ENCODE peak calls at places on chromosomes 2 and 18, in eight cellular contexts. D, P, O, X, F, N, B and E are unnamed samples. For H3K27me3, the result is how much of the 10 kb centered on the place peaks cover.

GRCh38 chr18:23063502-23063901 is 71.8 kb upstream of the CABLES1 start:
- DNase-seq in D (no peak), P (no peak), O (no peak), X (no peak), F (no peak), N (no peak), B (no peak), E (no peak)

GRCh38 chr2:162184796-162185195 is 32.7 kb upstream of the GCG start:
- DNase-seq in D (no peak), P (no peak), O (no peak), X (no peak), F (no peak), N (no peak), B (no peak), E (no peak)

GRCh38 chr2:229445013-229445412 is 173.9 kb upstream of the PID1 start:
- DNase-seq in D (peak), P (no peak), O (peak), X (peak), F (no peak), N (no peak), B (no peak), E (no peak)

GRCh38 chr2:218229239-218229638 is 12.2 kb downstream of the ARPC2 start:
- DNase-seq in D (no peak), P (no peak), O (no peak), X (peak), F (peak), N (no peak), B (peak), E (no peak)

GRCh38 chr2:193776988-193777387 is 1582.3 kb upstream of the TMEFF2 start:
- DNase-seq in D (no peak), P (no peak), O (no peak), X (no peak), F (no peak), N (no peak), B (no peak), E (no peak)

GRCh38 chr18:13453714-13454113 is 235.2 kb downstream of the LDLRAD4 start:
- DNase-seq in D (peak), P (no peak), O (no peak), X (no peak), F (no peak), N (no peak), B (no peak), E (no peak)

GRCh38 chr18:48872234-48873145 is 78.3 kb downstream of the SMAD7 start:
- DNase-seq in D (no peak), P (no peak), O (no peak), X (no peak), F (no peak), N (no peak), B (no peak), E (no peak)

GRCh38 chr2:192123847-192124246 is 70.9 kb downstream of the TMEFF2 start:
- DNase-seq in D (no peak), P (no peak), O (no peak), X (no peak), F (no peak), N (no peak), B (no peak), E (no peak)

GRCh38 chr2:172540421-172540820 is 15.5 kb upstream of the PDK1 start:
- DNase-seq in D (no peak), P (no peak), O (no peak), X (no peak), F (no peak), N (no peak), B (no peak), E (no peak)

GRCh38 chr2:218716070-218716469 is 5.4 kb downstream of the TTLL4 start:
- DNase-seq in D (no peak), P (no peak), O (no peak), X (no peak), F (no peak), N (no peak), B (no peak), E (no peak)

GRCh38 chr18:907171-907879 is 2.7 kb downstream of the ADCYAP1 start:
- DNase-seq in D (no peak), P (peak), O (no peak), X (no peak), F (peak), N (no peak), B (no peak), E (no peak)

GRCh38 chr2:40606862-40607261 is 155.0 kb upstream of the SLC8A1 start:
- DNase-seq in D (no peak), P (no peak), O (no peak), X (no peak), F (no peak), N (no peak), B (no peak), E (no peak)

GRCh38 chr2:81670885-81671284 is 1366.3 kb upstream of the LRRTM1 start:
- DNase-seq in D (no peak), P (no peak), O (no peak), X (no peak), F (no peak), N (no peak), B (no peak), E (no peak)

GRCh38 chr2:63053889-63054725 is 3.5 kb downstream of the OTX1 start:
- DNase-seq in D (no peak), P (peak), O (peak), X (peak), F (peak), N (no peak), B (peak), E (peak)

GRCh38 chr2:111072220-111072871 is 48.4 kb upstream of the BCL2L11 start:
- DNase-seq in D (no peak), P (no peak), O (no peak), X (peak), F (no peak), N (no peak), B (no peak), E (no peak)

GRCh38 chr18:56076735-56077134 is 488.7 kb upstream of the TCF4 start:
- DNase-seq in D (no peak), P (no peak), O (no peak), X (peak), F (no peak), N (no peak), B (no peak), E (no peak)

GRCh38 chr2:234989183-234989701 is 37.4 kb downstream of the SH3BP4 start:
- DNase-seq in D (peak), P (no peak), O (peak), X (no peak), F (no peak), N (no peak), B (no peak), E (peak)

GRCh38 chr2:26025509-26025908 is 8.4 kb upstream of the RAB10 start:
- DNase-seq in D (no peak), P (no peak), O (no peak), X (no peak), F (no peak), N (no peak), B (no peak), E (no peak)

GRCh38 chr18:64202229-64202835 is 53.4 kb upstream of the LINC00305 start:
- DNase-seq in D (no peak), P (no peak), O (no peak), X (peak), F (no peak), N (no peak), B (no peak), E (no peak)

GRCh38 chr18:75211002-75211621 is 515 bp downstream of the TSHZ1 start:
- DNase-seq in D (no peak), P (peak), O (peak), X (no peak), F (peak), N (no peak), B (peak), E (peak)

GRCh38 chr2:221572821-221573429 is 821 bp upstream of the EPHA4 start:
- DNase-seq in D (peak), P (peak), O (peak), X (peak), F (no peak), N (peak), B (peak), E (peak)

GRCh38 chr2:238235856-238236255 is 4.0 kb downstream of the HES6 start:
- DNase-seq in D (no peak), P (no peak), O (no peak), X (no peak), F (no peak), N (no peak), B (no peak), E (no peak)

GRCh38 chr2:54384301-54385035 is 71.7 kb upstream of the SPTBN1 start:
- DNase-seq in D (no peak), P (peak), O (no peak), X (no peak), F (no peak), N (no peak), B (no peak), E (no peak)

GRCh38 chr2:74004212-74005182 is 19.8 kb downstream of the TET3 start:
- DNase-seq in D (no peak), P (no peak), O (peak), X (no peak), F (no peak), N (no peak), B (no peak), E (no peak)

GRCh38 chr2:238974510-238975166 is 126.8 kb downstream of the TWIST2 start:
- DNase-seq in D (no peak), P (peak), O (peak), X (peak), F (no peak), N (no peak), B (no peak), E (peak)

GRCh38 chr2:60385648-60386047 is 167.8 kb downstream of the BCL11A start:
- DNase-seq in D (no peak), P (no peak), O (no peak), X (peak), F (no peak), N (no peak), B (no peak), E (no peak)

GRCh38 chr2:127347000-127347399 is 40.8 kb downstream of the MAP3K2 start:
- DNase-seq in D (no peak), P (no peak), O (no peak), X (no peak), F (no peak), N (no peak), B (no peak), E (no peak)

GRCh38 chr2:14756981-14757657 is 124.6 kb downstream of the LRATD1 start:
- DNase-seq in D (no peak), P (no peak), O (no peak), X (peak), F (no peak), N (no peak), B (no peak), E (no peak)

GRCh38 chr2:74540291-74540690 is 10.6 kb downstream of the HTRA2 start:
- DNase-seq in D (peak), P (no peak), O (no peak), X (no peak), F (no peak), N (no peak), B (no peak), E (no peak)

DNA sequence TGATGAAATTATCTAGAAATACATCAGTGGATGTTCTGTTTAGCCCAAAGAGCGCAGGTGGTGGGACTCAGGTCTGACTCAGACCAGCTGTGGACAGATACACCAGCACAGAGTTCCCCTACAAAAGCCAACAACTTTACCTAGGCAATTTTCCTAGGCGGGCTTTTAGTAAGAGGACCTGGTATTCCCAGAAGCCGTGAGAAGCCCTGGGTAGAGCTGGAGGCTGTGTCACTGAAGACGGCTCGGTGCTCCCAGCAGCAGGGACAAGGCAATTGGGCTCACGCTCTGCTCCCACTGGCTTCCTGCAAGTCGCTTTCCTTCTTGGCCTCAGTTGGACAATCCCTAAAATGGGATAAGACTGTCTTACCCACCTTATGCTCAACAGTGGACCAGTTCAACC is 41.1 kb downstream of the TPO start:
- DNase-seq in D (no peak), P (no peak), O (no peak), X (no peak), F (no peak), N (no peak), B (no peak), E (no peak)
- H3K27me3 ChIP-seq in D (under half), P (under half), O (under half), X (under half), F (under half), N (under half), B (under half), E (under half)

GRCh38 chr2:223994562-223995162 is 37.4 kb downstream of the MRPL44 start:
- DNase-seq in D (no peak), P (no peak), O (no peak), X (no peak), F (no peak), N (no peak), B (no peak), E (no peak)

GRCh38 chr2:223995569-223995968 is 38.3 kb downstream of the MRPL44 start:
- DNase-seq in D (no peak), P (no peak), O (no peak), X (peak), F (no peak), N (no peak), B (no peak), E (no peak)

GRCh38 chr2:223999862-224000261 is 39.2 kb downstream of the SERPINE2 start:
- DNase-seq in D (no peak), P (no peak), O (no peak), X (no peak), F (no peak), N (no peak), B (no peak), E (no peak)

GRCh38 chr2:223998983-223999382 is 40.1 kb downstream of the SERPINE2 start:
- DNase-seq in D (no peak), P (no peak), O (no peak), X (no peak), F (no peak), N (no peak), B (no peak), E (no peak)

GRCh38 chr2:223997938-223998337 is 40.7 kb downstream of the MRPL44 start:
- DNase-seq in D (no peak), P (no peak), O (no peak), X (peak), F (no peak), N (no peak), B (no peak), E (no peak)
- H3K27me3 ChIP-seq in D (under half), P (under half), O (under half), X (under half), F (under half), N (under half), B (under half), E (under half)

GRCh38 chr2:45001629-45002385 is 7.4 kb downstream of the SIX2 start:
- DNase-seq in D (no peak), P (peak), O (no peak), X (peak), F (no peak), N (no peak), B (no peak), E (no peak)

GRCh38 chr2:45000921-45001628 is 8.2 kb downstream of the SIX2 start:
- DNase-seq in D (no peak), P (peak), O (no peak), X (peak), F (no peak), N (no peak), B (no peak), E (no peak)

GRCh38 chr2:44997948-44998347 is 11.3 kb downstream of the SIX2 start:
- DNase-seq in D (no peak), P (no peak), O (no peak), X (no peak), F (no peak), N (no peak), B (no peak), E (no peak)

GRCh38 chr2:45000341-45000901 is 8.8 kb downstream of the SIX2 start:
- DNase-seq in D (no peak), P (peak), O (no peak), X (no peak), F (no peak), N (no peak), B (no peak), E (no peak)

GRCh38 chr2:44999540-44999939 is 9.7 kb downstream of the SIX2 start:
- DNase-seq in D (no peak), P (no peak), O (no peak), X (no peak), F (no peak), N (no peak), B (no peak), E (no peak)
- H3K27me3 ChIP-seq in D (half or more), P (half or more), O (under half), X (under half), F (under half), N (under half), B (under half), E (half or more)

GRCh38 chr2:133970641-133971040 is 283.2 kb upstream of the MGAT5 start:
- DNase-seq in D (no peak), P (peak), O (no peak), X (no peak), F (no peak), N (no peak), B (no peak), E (no peak)
- H3K27me3 ChIP-seq in D (under half), P (under half), O (under half), X (under half), F (under half), N (under half), B (under half), E (under half)

GRCh38 chr2:65661980-65662653 is 229.7 kb upstream of the SPRED2 start:
- DNase-seq in D (no peak), P (no peak), O (no peak), X (peak), F (no peak), N (no peak), B (no peak), E (no peak)
- H3K27me3 ChIP-seq in D (under half), P (under half), O (under half), X (under half), F (under half), N (under half), B (under half), E (under half)